ENCODE peak calls at places on chromosomes 13 and 19, in four cellular contexts. Y is MM.1S, O is HCT116, R is amygdala. Z is an unnamed sample.

GRCh38 chr19:39546599-39546998 is 6.6 kb upstream of the EID2 start:
- DNase-seq in R (no peak), O (no peak), Y (no peak), Z (no peak)

GRCh38 chr13:64855506-64855905 is 2374.6 kb downstream of the PCDH9 start:
- DNase-seq in Y (no peak), R (no peak), O (no peak), Z (no peak)

GRCh38 chr19:32675720-32676185 is at the start of gene RGS9BP:
- DNase-seq in R (peak), O (no peak), Y (peak), Z (peak)

GRCh38 chr19:32519023-32519422 is 62.0 kb upstream of the PDCD5 start:
- DNase-seq in O (no peak), R (no peak), Y (peak), Z (no peak)

GRCh38 chr19:15292847-15293582 is 39.3 kb downstream of the BRD4 start:
- DNase-seq in R (no peak), O (no peak), Y (peak), Z (no peak)

GRCh38 chr13:83716121-83716520 is 166.2 kb downstream of the SLITRK1 start:
- DNase-seq in Y (no peak), R (no peak), O (no peak), Z (no peak)

GRCh38 chr13:112204881-112205327 is 138.0 kb downstream of the SOX1 start:
- DNase-seq in R (no peak), Y (no peak), O (no peak), Z (no peak)

GRCh38 chr19:41575998-41576397 is at the start of gene CEACAM21:
- DNase-seq in O (no peak), R (no peak), Y (peak), Z (no peak)

GRCh38 chr13:38702609-38703008 is 15.7 kb downstream of the FREM2 start:
- DNase-seq in R (no peak), O (no peak), Y (no peak), Z (no peak)

GRCh38 chr13:107994137-107994536 is 221.2 kb downstream of the LIG4 start:
- DNase-seq in Y (no peak), O (no peak), R (no peak), Z (no peak)

GRCh38 chr13:94309576-94309975 is 169.9 kb downstream of the DCT start:
- DNase-seq in Y (no peak), R (no peak), O (no peak), Z (no peak)

GRCh38 chr19:46776927-46777911 is 11.2 kb downstream of the SLC1A5 start:
- DNase-seq in O (no peak), Y (no peak), R (no peak), Z (no peak)

GRCh38 chr13:99605417-99606321 is 104.4 kb downstream of the TM9SF2 start:
- DNase-seq in O (peak), Y (peak), R (no peak), Z (peak)

GRCh38 chr19:7191946-7192691 is 102.1 kb downstream of the INSR start:
- DNase-seq in O (no peak), Y (peak), R (no peak), Z (no peak)

GRCh38 chr19:38742296-38742695 is 2.0 kb downstream of the CAPN12 start:
- DNase-seq in O (no peak), R (no peak), Y (no peak), Z (no peak)

GRCh38 chr19:28532765-28533341 is 680.1 kb downstream of the UQCRFS1 start:
- DNase-seq in Y (no peak), O (no peak), R (no peak), Z (no peak)

GRCh38 chr13:51715613-51716012 is 88.3 kb downstream of the DHRS12 start:
- DNase-seq in O (no peak), Y (no peak), R (no peak), Z (peak)

GRCh38 chr13:35984776-35985453 is 146.3 kb downstream of the DCLK1 start:
- DNase-seq in O (no peak), Y (no peak), R (no peak), Z (no peak)

GRCh38 chr13:70339738-70340137 is 231.5 kb upstream of the KLHL1 start:
- DNase-seq in O (peak), Y (no peak), R (no peak), Z (peak)

GRCh38 chr19:45161715-45162463 is 1.1 kb upstream of the NKPD1 start:
- DNase-seq in Y (no peak), O (no peak), R (no peak), Z (no peak)

Z was measured in PC-9.